ENCODE peak calls at places on chromosomes 1 and 21, in four cellular contexts. One of them, this sample, is unnamed.

GRCh38 chr1:89804646-89805237 is 16.1 kb upstream of the LRRC8D start:
- DNase-seq in IMR-90: peak; percentile 87
- DNase-seq in H9: peak; percentile 82
- DNase-seq in trophoblast cell: peak; percentile 82
- DNase-seq in this sample: peak; percentile 85

GRCh38 chr1:48677306-48678287 is 99.1 kb downstream of the BEND5 start:
- DNase-seq in IMR-90: peak; percentile 41
- DNase-seq in H9: peak; percentile 79
- DNase-seq in trophoblast cell: peak; percentile 41
- DNase-seq in this sample: peak; percentile 77

GRCh38 chr1:193654951-193655705 is 468.7 kb upstream of the B3GALT2 start:
- DNase-seq in IMR-90: peak; percentile 32
- DNase-seq in H9: no peak
- DNase-seq in trophoblast cell: no peak
- DNase-seq in this sample: peak; percentile 7

GRCh38 chr1:1946540-1946939 is 27.5 kb upstream of the TMEM52 start:
- DNase-seq in IMR-90: peak; percentile 7
- DNase-seq in H9: no peak
- DNase-seq in trophoblast cell: no peak
- DNase-seq in this sample: no peak

GRCh38 chr1:71193153-71193552 is 112.3 kb upstream of the ZRANB2 start:
- DNase-seq in IMR-90: peak; percentile 14
- DNase-seq in H9: no peak
- DNase-seq in trophoblast cell: no peak
- DNase-seq in this sample: no peak

GRCh38 chr1:1422465-1423244 is 1.6 kb upstream of the ANKRD65 start:
- DNase-seq in IMR-90: peak; percentile 50
- DNase-seq in H9: peak; percentile 79
- DNase-seq in trophoblast cell: peak; percentile 88
- DNase-seq in this sample: peak; percentile 99

GRCh38 chr1:27602510-27603319 is 1.2 kb downstream of the AHDC1 start:
- DNase-seq in IMR-90: peak; percentile 31
- DNase-seq in H9: no peak
- DNase-seq in trophoblast cell: no peak
- DNase-seq in this sample: no peak

GRCh38 chr1:7686301-7686850 is 84.7 kb upstream of the VAMP3 start:
- DNase-seq in IMR-90: no peak
- DNase-seq in H9: no peak
- DNase-seq in trophoblast cell: no peak
- DNase-seq in this sample: no peak

GRCh38 chr1:154534263-154534844 is 24.1 kb downstream of the UBE2Q1 start:
- DNase-seq in IMR-90: peak; percentile 22
- DNase-seq in H9: peak; percentile 79
- DNase-seq in trophoblast cell: peak; percentile 56
- DNase-seq in this sample: peak; percentile 83

GRCh38 chr1:79198841-79199240 is 192.3 kb upstream of the ADGRL4 start:
- DNase-seq in IMR-90: peak; percentile 61
- DNase-seq in H9: no peak
- DNase-seq in trophoblast cell: no peak
- DNase-seq in this sample: no peak

GRCh38 chr1:182614796-182615451 is 10.7 kb upstream of the RGS16 start:
- DNase-seq in IMR-90: peak; percentile 79
- DNase-seq in H9: peak; percentile 72
- DNase-seq in trophoblast cell: peak; percentile 96
- DNase-seq in this sample: peak; percentile 97

GRCh38 chr1:55640708-55641473 is 425.7 kb upstream of the USP24 start:
- DNase-seq in IMR-90: no peak
- DNase-seq in H9: no peak
- DNase-seq in trophoblast cell: peak; percentile 35
- DNase-seq in this sample: peak; percentile 19

GRCh38 chr1:64223329-64224151 is 20.1 kb downstream of the UBE2U start:
- DNase-seq in IMR-90: peak; percentile 95
- DNase-seq in H9: no peak
- DNase-seq in trophoblast cell: no peak
- DNase-seq in this sample: no peak

GRCh38 chr1:53981220-53981619 is 35.1 kb downstream of the LRRC42 start:
- DNase-seq in IMR-90: no peak
- DNase-seq in H9: no peak
- DNase-seq in trophoblast cell: no peak
- DNase-seq in this sample: peak; percentile 59

GRCh38 chr1:226915672-226915995 is 24.5 kb upstream of the COQ8A start:
- DNase-seq in IMR-90: no peak
- DNase-seq in H9: no peak
- DNase-seq in trophoblast cell: no peak
- DNase-seq in this sample: no peak

GRCh38 chr1:119873166-119874025 is 22.9 kb downstream of the ADAM30 start:
- DNase-seq in IMR-90: peak; percentile 86
- DNase-seq in H9: no peak
- DNase-seq in trophoblast cell: no peak
- DNase-seq in this sample: no peak

GRCh38 chr21:16535100-16535418 is 805.3 kb downstream of the USP25 start:
- DNase-seq in IMR-90: peak; percentile 55
- DNase-seq in H9: no peak
- DNase-seq in trophoblast cell: no peak
- DNase-seq in this sample: no peak

GRCh38 chr1:176159993-176160392 is 47.1 kb downstream of the COP1 start:
- DNase-seq in IMR-90: no peak
- DNase-seq in H9: no peak
- DNase-seq in trophoblast cell: no peak
- DNase-seq in this sample: no peak

GRCh38 chr1:161013591-161014513 is 7.1 kb downstream of the F11R start:
- DNase-seq in IMR-90: peak; percentile 85
- DNase-seq in H9: peak; percentile 83
- DNase-seq in trophoblast cell: peak; percentile 88
- DNase-seq in this sample: peak; percentile 59

GRCh38 chr1:21673277-21673780 is 4.2 kb upstream of the RAP1GAP start:
- DNase-seq in IMR-90: peak; percentile 25
- DNase-seq in H9: peak; percentile 31
- DNase-seq in trophoblast cell: no peak
- DNase-seq in this sample: no peak

GRCh38 chr1:66519988-66520387 is 14.0 kb upstream of the SGIP1 start:
- DNase-seq in IMR-90: no peak
- DNase-seq in H9: no peak
- DNase-seq in trophoblast cell: no peak
- DNase-seq in this sample: no peak

GRCh38 chr21:41369915-41370839 is 8.3 kb downstream of the MX2 start:
- DNase-seq in IMR-90: no peak
- DNase-seq in H9: no peak
- DNase-seq in trophoblast cell: no peak
- DNase-seq in this sample: peak; percentile 49

GRCh38 chr21:19621837-19622496 is 1218.4 kb upstream of the TMPRSS15 start:
- DNase-seq in IMR-90: no peak
- DNase-seq in H9: no peak
- DNase-seq in trophoblast cell: no peak
- DNase-seq in this sample: peak; percentile 1
- H3K4me2 ChIP-seq in IMR-90: no peak overlapping the region
- H3K4me2 ChIP-seq in H9: no peak overlapping the region
- H3K4me2 ChIP-seq in trophoblast cell: no peak overlapping the region
- H3K4me2 ChIP-seq in this sample: no peak overlapping the region

GRCh38 chr1:44031051-44031899 is at the start of gene SLC6A9:
- DNase-seq in IMR-90: peak; percentile 81
- DNase-seq in H9: peak; percentile 70
- DNase-seq in trophoblast cell: peak; percentile 41
- DNase-seq in this sample: peak; percentile 88
- H3K27ac ChIP-seq in IMR-90: peak within 1 kb of the TSS; percentile 36
- H3K27ac ChIP-seq in H9: no peak within 1 kb of the TSS
- H3K27ac ChIP-seq in trophoblast cell: peak within 1 kb of the TSS; percentile 47
- H3K27ac ChIP-seq in this sample: peak within 1 kb of the TSS; percentile 95

DNA sequence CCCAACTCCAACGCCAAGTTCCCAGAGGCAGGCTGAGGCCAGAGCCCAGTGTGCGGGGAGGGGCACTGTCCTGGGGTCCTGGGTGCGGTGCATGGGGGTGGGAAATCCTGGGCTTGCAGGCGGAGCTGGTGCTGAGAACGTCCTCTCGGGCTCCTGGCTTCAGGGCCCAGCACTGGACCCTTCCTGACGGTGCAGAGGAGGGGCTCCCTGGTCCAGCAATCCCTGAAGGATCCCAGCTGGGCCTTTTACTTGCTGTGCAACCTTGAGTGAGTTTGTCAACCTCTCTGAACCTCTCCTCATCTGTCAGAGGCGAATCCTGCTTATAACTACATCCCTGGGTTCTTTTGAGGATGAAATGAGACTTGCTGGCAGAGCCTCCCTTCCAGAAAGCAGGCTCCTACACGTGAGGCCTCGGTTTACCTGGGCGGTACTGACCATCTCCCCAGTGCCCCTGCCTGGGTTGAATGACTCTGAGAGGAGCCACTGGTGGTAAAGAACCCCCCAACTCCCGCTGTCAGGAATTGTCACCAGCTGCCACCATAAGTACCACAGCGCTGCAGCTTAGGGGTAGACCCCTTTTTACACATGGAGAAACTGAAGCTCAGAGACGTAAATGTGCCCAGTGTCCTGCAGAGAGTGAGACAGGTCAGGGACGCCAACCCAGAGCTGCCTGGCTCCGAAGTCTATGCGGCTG is 77.3 kb downstream of the DHRS3 start:
- DNase-seq in IMR-90: no peak
- DNase-seq in H9: no peak
- DNase-seq in trophoblast cell: no peak
- DNase-seq in this sample: no peak
- H4K8ac ChIP-seq in IMR-90: peak overlapping the region; percentile 79
- H4K8ac ChIP-seq in H9: no peak overlapping the region
- H4K8ac ChIP-seq in trophoblast cell: peak overlapping the region; percentile 64
- H4K8ac ChIP-seq in this sample: no peak overlapping the region

DNA sequence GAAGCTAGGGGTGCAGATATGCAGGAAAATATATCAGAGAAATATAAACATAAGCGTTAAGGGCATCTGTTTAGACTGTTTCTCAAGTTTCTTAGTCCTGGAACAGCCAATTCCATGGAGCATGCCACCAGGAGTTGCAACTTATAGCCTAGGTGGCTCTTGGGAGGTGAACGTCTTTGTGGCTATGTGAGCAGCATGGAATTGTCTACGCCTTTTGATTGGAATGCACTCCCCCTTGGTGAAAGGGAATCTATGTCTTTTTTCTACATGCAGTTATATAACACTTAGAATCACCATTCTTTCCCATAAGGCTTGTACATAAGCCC is 12.4 kb downstream of the RCSD1 start:
- DNase-seq in IMR-90: no peak
- DNase-seq in H9: no peak
- DNase-seq in trophoblast cell: no peak
- DNase-seq in this sample: no peak
- H3K4me2 ChIP-seq in IMR-90: no peak overlapping the region
- H3K4me2 ChIP-seq in H9: no peak overlapping the region
- H3K4me2 ChIP-seq in trophoblast cell: no peak overlapping the region
- H3K4me2 ChIP-seq in this sample: no peak overlapping the region

DNA sequence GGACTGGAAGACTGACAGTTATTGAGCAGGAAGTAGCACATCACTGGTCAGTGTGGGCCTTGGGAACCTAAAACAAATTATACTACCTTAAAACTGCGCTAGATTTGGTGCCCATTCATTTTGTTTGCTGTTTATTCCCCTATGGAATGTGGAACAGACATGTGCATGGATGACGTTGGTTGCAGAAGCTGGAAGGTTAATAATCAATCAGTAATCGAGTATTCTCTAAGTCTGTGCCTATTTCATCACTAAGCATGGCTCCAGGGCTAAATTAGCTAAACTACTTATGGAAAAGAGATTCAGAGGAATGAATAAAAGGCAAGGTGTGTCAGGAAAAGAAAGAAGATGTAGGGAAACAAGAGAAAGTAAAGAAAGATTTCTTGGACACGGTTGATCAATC is 33.5 kb upstream of the DPT start:
- DNase-seq in IMR-90: no peak
- DNase-seq in H9: no peak
- DNase-seq in trophoblast cell: no peak
- DNase-seq in this sample: no peak
- H3K27ac ChIP-seq in IMR-90: no peak overlapping the region
- H3K27ac ChIP-seq in H9: no peak overlapping the region
- H3K27ac ChIP-seq in trophoblast cell: no peak overlapping the region
- H3K27ac ChIP-seq in this sample: no peak overlapping the region

GRCh38 chr1:9376886-9377333 is 84.2 kb downstream of the SPSB1 start:
- DNase-seq in IMR-90: peak; percentile 47
- DNase-seq in H9: no peak
- DNase-seq in trophoblast cell: no peak
- DNase-seq in this sample: no peak

GRCh38 chr1:9374748-9375345 is 82.2 kb downstream of the SPSB1 start:
- DNase-seq in IMR-90: no peak
- DNase-seq in H9: no peak
- DNase-seq in trophoblast cell: no peak
- DNase-seq in this sample: peak; percentile 96

GRCh38 chr1:9378801-9379200 is 86.1 kb downstream of the SPSB1 start:
- DNase-seq in IMR-90: no peak
- DNase-seq in H9: no peak
- DNase-seq in trophoblast cell: no peak
- DNase-seq in this sample: no peak

GRCh38 chr1:9375912-9376311 is 83.2 kb downstream of the SPSB1 start:
- DNase-seq in IMR-90: no peak
- DNase-seq in H9: no peak
- DNase-seq in trophoblast cell: no peak
- DNase-seq in this sample: no peak

DNA sequence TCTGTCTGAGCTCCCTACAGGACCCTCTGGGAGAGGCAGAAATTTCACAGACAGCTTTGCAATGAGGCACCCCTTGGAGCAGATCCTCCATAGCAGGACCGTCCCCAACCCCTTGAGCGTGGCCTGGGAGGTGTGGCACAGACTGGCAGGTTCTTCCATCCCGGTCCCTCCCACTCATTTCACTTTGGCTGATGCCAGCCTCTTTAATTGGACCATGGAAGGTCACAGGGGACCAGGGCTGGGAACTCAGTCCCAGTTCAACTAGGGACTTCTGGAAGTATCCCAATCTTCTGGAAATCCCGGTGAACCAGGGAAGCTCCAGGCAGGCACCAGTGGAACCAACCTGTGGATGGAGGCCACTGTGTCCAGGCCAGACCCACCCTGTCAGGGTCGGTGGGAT is 83.7 kb downstream of the SPSB1 start:
- DNase-seq in IMR-90: no peak
- DNase-seq in H9: no peak
- DNase-seq in trophoblast cell: no peak
- DNase-seq in this sample: no peak
- H4K8ac ChIP-seq in IMR-90: peak overlapping the region; percentile 81
- H4K8ac ChIP-seq in H9: no peak overlapping the region
- H4K8ac ChIP-seq in trophoblast cell: peak overlapping the region; percentile 94
- H4K8ac ChIP-seq in this sample: no peak overlapping the region

DNA sequence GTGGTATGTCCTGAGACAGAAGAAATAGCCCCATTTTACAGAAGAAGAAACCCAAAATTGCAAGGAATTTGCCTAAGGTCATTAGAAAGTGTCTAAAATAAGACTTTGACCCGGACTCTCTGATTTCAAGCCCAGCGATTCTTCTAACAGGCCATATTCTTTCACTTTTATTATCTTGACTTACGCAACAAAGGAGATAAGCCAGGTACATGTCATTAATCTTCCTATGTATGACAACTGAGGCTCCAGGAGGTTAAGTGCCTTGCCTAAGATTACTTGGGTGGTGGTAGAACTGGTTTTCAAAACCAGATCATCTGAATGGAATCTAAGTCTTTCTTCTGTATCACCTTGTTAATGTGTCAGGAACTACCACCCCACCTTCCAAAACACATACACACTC is 124.3 kb downstream of the PBX1 start:
- DNase-seq in IMR-90: no peak
- DNase-seq in H9: no peak
- DNase-seq in trophoblast cell: peak; percentile 74
- DNase-seq in this sample: peak; percentile 61
- H3K4me2 ChIP-seq in IMR-90: no peak overlapping the region
- H3K4me2 ChIP-seq in H9: no peak overlapping the region
- H3K4me2 ChIP-seq in trophoblast cell: no peak overlapping the region
- H3K4me2 ChIP-seq in this sample: no peak overlapping the region

This sample was measured in mesendoderm.